ENCODE peak calls at places on chromosomes 13 and 19, in nine cellular contexts. A is sciatic nerve; E is NCI-H1105; H is upper lobe of left lung; S is BJ; I is stimulated activated naive CD4-positive, alpha-beta T cell; V is gastrocnemius medialis; B is Daoy; U is CD8-positive, alpha-beta T cell. X is an unnamed sample.

GRCh38 chr13:77034883-77035282 is 7.9 kb upstream of the FBXL3 start:
- DNase-seq in B (peak; percentile 27), U (no peak), A (no peak), H (no peak), S (no peak), I (no peak), V (no peak), E (no peak), X (no peak)

GRCh38 chr19:51096473-51097165 is 11.6 kb downstream of the CTU1 start:
- DNase-seq in H (no peak), B (no peak), S (no peak), I (no peak), V (no peak), U (no peak), A (no peak), E (peak; percentile 1), X (no peak)

GRCh38 chr13:66657165-66657895 is 572.8 kb downstream of the PCDH9 start:
- DNase-seq in E (peak; percentile 100), I (no peak), H (no peak), B (peak; percentile 3), U (no peak), S (peak; percentile 94), V (no peak), A (no peak), X (peak; percentile 7)

GRCh38 chr13:28455580-28456194 is 39.2 kb downstream of the FLT1 start:
- DNase-seq in A (no peak), S (no peak), I (no peak), U (no peak), V (no peak), H (no peak), E (no peak), B (no peak), X (no peak)

GRCh38 chr19:14472202-14472961 is 2.8 kb downstream of the PTGER1 start:
- DNase-seq in A (peak; percentile 89), I (peak; percentile 91), V (no peak), U (peak; percentile 94), H (peak; percentile 94), B (peak; percentile 75), E (peak; percentile 83), S (no peak), X (no peak)

GRCh38 chr19:13794388-13794751 is 873 bp upstream of the ZSWIM4 start:
- DNase-seq in E (no peak), A (peak; percentile 91), S (peak; percentile 96), U (no peak), V (peak; percentile 51), B (peak; percentile 91), I (peak; percentile 44), H (no peak), X (no peak)

GRCh38 chr13:32443111-32443510 is 15.2 kb upstream of the N4BP2L1 start:
- DNase-seq in S (no peak), E (no peak), U (peak; percentile 41), A (no peak), I (peak; percentile 16), H (no peak), V (no peak), B (no peak), X (no peak)

GRCh38 chr19:18975011-18975410 is 34.0 kb upstream of the HOMER3 start:
- DNase-seq in E (no peak), A (no peak), U (no peak), S (no peak), H (no peak), B (peak; percentile 52), V (no peak), I (no peak), X (no peak)

GRCh38 chr19:49447485-49448431 is 3.9 kb downstream of the PIH1D1 start:
- DNase-seq in A (peak; percentile 85), H (no peak), S (no peak), B (peak; percentile 65), V (no peak), E (no peak), U (no peak), I (no peak), X (peak; percentile 14)

GRCh38 chr13:23949200-23949599 is 51.9 kb upstream of the C1QTNF9B start:
- DNase-seq in B (no peak), S (no peak), E (no peak), I (no peak), V (no peak), A (no peak), H (no peak), U (no peak), X (no peak)

GRCh38 chr19:33410915-33411401 is 37.4 kb downstream of the CEBPG start:
- DNase-seq in H (peak; percentile 79), A (no peak), B (no peak), E (no peak), V (no peak), S (no peak), I (no peak), U (no peak), X (no peak)

GRCh38 chr13:61880576-61881283 is 465.1 kb upstream of the PCDH20 start:
- DNase-seq in A (no peak), I (no peak), V (no peak), E (no peak), B (no peak), S (no peak), H (no peak), U (no peak), X (no peak)

GRCh38 chr19:4304509-4305252 is at the start of gene FSD1:
- DNase-seq in I (peak; percentile 50), U (peak; percentile 67), B (peak; percentile 88), S (no peak), V (no peak), E (peak; percentile 70), A (no peak), H (peak; percentile 89), X (no peak)

GRCh38 chr19:19379527-19379926 is 25.9 kb upstream of the GATAD2A start:
- DNase-seq in B (no peak), U (no peak), I (no peak), V (no peak), E (no peak), A (no peak), H (no peak), S (no peak), X (no peak)

GRCh38 chr19:34925278-34925855 is 1.3 kb upstream of the ZNF30 start:
- DNase-seq in S (no peak), A (no peak), U (no peak), I (no peak), V (no peak), B (no peak), H (peak; percentile 52), E (no peak), X (no peak)

GRCh38 chr13:81872581-81872980 is 1531.7 kb upstream of the SPRY2 start:
- DNase-seq in H (no peak), I (no peak), A (no peak), U (no peak), S (no peak), V (no peak), B (no peak), E (no peak), X (no peak)

GRCh38 chr19:12965017-12965811 is 4.2 kb upstream of the DAND5 start:
- DNase-seq in H (peak; percentile 98), B (peak; percentile 87), S (no peak), E (peak; percentile 73), V (no peak), I (peak; percentile 86), U (peak; percentile 82), A (peak; percentile 88), X (no peak)

GRCh38 chr13:29909975-29910674 is 59.7 kb upstream of the UBL3 start:
- DNase-seq in V (peak; percentile 25), E (no peak), B (peak; percentile 79), A (no peak), S (no peak), U (no peak), I (no peak), H (no peak), X (no peak)